ENCODE peak calls at places on chromosome 14, in four cellular contexts. One of them, this sample, is unnamed.
A peak's percentile ranks its signal among the peaks of the same experiment; 100 is the strongest.

GRCh38 chr14:22839159-22839779 is 2.9 kb downstream of the MMP14 start:
- DNase-seq in Calu3: no peak
- DNase-seq in Right ventricle myocardium superior: no peak
- DNase-seq in left cardiac atrium: no peak
- DNase-seq in this sample: no peak

GRCh38 chr14:68951051-68951797 is 27.9 kb downstream of the ACTN1 start:
- DNase-seq in Calu3: peak; percentile 89
- DNase-seq in Right ventricle myocardium superior: peak; percentile 86
- DNase-seq in left cardiac atrium: peak; percentile 93
- DNase-seq in this sample: no peak

GRCh38 chr14:54805521-54806322 is 96.9 kb downstream of the GCH1 start:
- DNase-seq in Calu3: peak; percentile 85
- DNase-seq in Right ventricle myocardium superior: peak; percentile 90
- DNase-seq in left cardiac atrium: peak; percentile 89
- DNase-seq in this sample: peak; percentile 54

GRCh38 chr14:68527329-68527851 is 265.5 kb downstream of the ZFP36L1 start:
- DNase-seq in Calu3: peak; percentile 55
- DNase-seq in Right ventricle myocardium superior: no peak
- DNase-seq in left cardiac atrium: no peak
- DNase-seq in this sample: no peak

GRCh38 chr14:100056964-100057817 is 8.0 kb upstream of the EVL start:
- DNase-seq in Calu3: no peak
- DNase-seq in Right ventricle myocardium superior: no peak
- DNase-seq in left cardiac atrium: no peak
- DNase-seq in this sample: no peak

GRCh38 chr14:105859717-105860614 is 333.6 kb downstream of the TMEM121 start:
- DNase-seq in Calu3: no peak
- DNase-seq in Right ventricle myocardium superior: peak; percentile 25
- DNase-seq in left cardiac atrium: peak; percentile 15
- DNase-seq in this sample: no peak

GRCh38 chr14:42111355-42111754 is 504.7 kb downstream of the LRFN5 start:
- DNase-seq in Calu3: no peak
- DNase-seq in Right ventricle myocardium superior: no peak
- DNase-seq in left cardiac atrium: no peak
- DNase-seq in this sample: no peak

GRCh38 chr14:89540009-89540829 is 123.2 kb upstream of the FOXN3 start:
- DNase-seq in Calu3: no peak
- DNase-seq in Right ventricle myocardium superior: no peak
- DNase-seq in left cardiac atrium: no peak
- DNase-seq in this sample: no peak

GRCh38 chr14:92719890-92720323 is 28.5 kb downstream of the LGMN start:
- DNase-seq in Calu3: no peak
- DNase-seq in Right ventricle myocardium superior: no peak
- DNase-seq in left cardiac atrium: no peak
- DNase-seq in this sample: no peak

GRCh38 chr14:49992901-49993335 is 100.0 kb downstream of the ARF6 start:
- DNase-seq in Calu3: no peak
- DNase-seq in Right ventricle myocardium superior: no peak
- DNase-seq in left cardiac atrium: peak; percentile 46
- DNase-seq in this sample: no peak

GRCh38 chr14:37232907-37233481 is 35.3 kb downstream of the MIPOL1 start:
- DNase-seq in Calu3: peak; percentile 50
- DNase-seq in Right ventricle myocardium superior: no peak
- DNase-seq in left cardiac atrium: no peak
- DNase-seq in this sample: peak; percentile 14

GRCh38 chr14:31420013-31420318 is 384 bp downstream of the HEATR5A start:
- DNase-seq in Calu3: peak; percentile 78
- DNase-seq in Right ventricle myocardium superior: peak; percentile 81
- DNase-seq in left cardiac atrium: peak; percentile 76
- DNase-seq in this sample: no peak

GRCh38 chr14:75319021-75319420 is 40.4 kb downstream of the FOS start:
- DNase-seq in Calu3: no peak
- DNase-seq in Right ventricle myocardium superior: no peak
- DNase-seq in left cardiac atrium: no peak
- DNase-seq in this sample: no peak

GRCh38 chr14:104895786-104896642 is 28.7 kb upstream of the PLD4 start:
- DNase-seq in Calu3: no peak
- DNase-seq in Right ventricle myocardium superior: peak; percentile 43
- DNase-seq in left cardiac atrium: peak; percentile 54
- DNase-seq in this sample: no peak

GRCh38 chr14:103731916-103732867 is 16.6 kb downstream of the ZFYVE21 start:
- DNase-seq in Calu3: no peak
- DNase-seq in Right ventricle myocardium superior: no peak
- DNase-seq in left cardiac atrium: no peak
- DNase-seq in this sample: no peak

GRCh38 chr14:100282766-100283419 is 23.4 kb downstream of the SLC25A29 start:
- DNase-seq in Calu3: no peak
- DNase-seq in Right ventricle myocardium superior: no peak
- DNase-seq in left cardiac atrium: no peak
- DNase-seq in this sample: no peak

GRCh38 chr14:101187816-101188570 is 284.5 kb upstream of the RTL1 start:
- DNase-seq in Calu3: no peak
- DNase-seq in Right ventricle myocardium superior: no peak
- DNase-seq in left cardiac atrium: no peak
- DNase-seq in this sample: no peak

GRCh38 chr14:39097159-39097558 is 5.9 kb downstream of the SEC23A start:
- DNase-seq in Calu3: no peak
- DNase-seq in Right ventricle myocardium superior: no peak
- DNase-seq in left cardiac atrium: no peak
- DNase-seq in this sample: no peak

GRCh38 chr14:100738704-100739131 is 12.0 kb downstream of the DLK1 start:
- DNase-seq in Calu3: no peak
- DNase-seq in Right ventricle myocardium superior: no peak
- DNase-seq in left cardiac atrium: peak; percentile 14
- DNase-seq in this sample: no peak

GRCh38 chr14:73712540-73713141 is 1.5 kb downstream of the PNMA1 start:
- DNase-seq in Calu3: no peak
- DNase-seq in Right ventricle myocardium superior: no peak
- DNase-seq in left cardiac atrium: no peak
- DNase-seq in this sample: no peak

GRCh38 chr14:69580009-69580577 is 5.4 kb upstream of the CCDC177 start:
- DNase-seq in Calu3: peak; percentile 66
- DNase-seq in Right ventricle myocardium superior: no peak
- DNase-seq in left cardiac atrium: peak; percentile 36
- DNase-seq in this sample: peak; percentile 17

GRCh38 chr14:33629721-33630287 is 321.1 kb downstream of the EGLN3 start:
- DNase-seq in Calu3: no peak
- DNase-seq in Right ventricle myocardium superior: no peak
- DNase-seq in left cardiac atrium: no peak
- DNase-seq in this sample: no peak

This sample was measured in KG1.